ENCODE peak calls at places on chromosome 6, in eight cellular contexts. K is heart left ventricle, U is ovary, Q is H9, G is heart right ventricle, L is tibial artery, R is A549, B is K562. H is an unnamed sample.

GRCh38 chr6:75693534-75693933 is 55.5 kb upstream of the MYO6 start:
- DNase-seq in Q (no peak), G (no peak), U (no peak), B (no peak), K (no peak), R (no peak), L (no peak), H (no peak)

GRCh38 chr6:797479-798077 is 104.6 kb upstream of the EXOC2 start:
- DNase-seq in U (no peak), Q (no peak), R (peak; percentile 7), L (no peak), B (peak; percentile 33), G (no peak), K (no peak), H (no peak)

GRCh38 chr6:20333870-20334269 is 67.8 kb upstream of the E2F3 start:
- DNase-seq in B (no peak), K (no peak), L (no peak), U (no peak), G (no peak), Q (no peak), R (no peak), H (no peak)

GRCh38 chr6:153084393-153084792 is 46.7 kb downstream of the RGS17 start:
- DNase-seq in K (no peak), G (no peak), L (no peak), B (no peak), U (no peak), R (no peak), Q (no peak), H (no peak)

GRCh38 chr6:2667617-2668016 is 83.1 kb downstream of the MYLK4 start:
- DNase-seq in U (no peak), L (no peak), G (no peak), R (no peak), B (no peak), Q (no peak), K (no peak), H (no peak)

GRCh38 chr6:155959898-155960297 is 504.3 kb upstream of the NOX3 start:
- DNase-seq in Q (no peak), B (no peak), R (no peak), K (no peak), U (no peak), L (no peak), G (no peak), H (no peak)

GRCh38 chr6:121557146-121557545 is 121.7 kb downstream of the GJA1 start:
- DNase-seq in U (no peak), G (no peak), Q (no peak), K (no peak), R (no peak), L (no peak), B (no peak), H (no peak)

GRCh38 chr6:38080349-38080748 is 260.8 kb downstream of the ZFAND3 start:
- DNase-seq in K (no peak), B (no peak), L (no peak), Q (no peak), G (no peak), R (no peak), U (no peak), H (no peak)

GRCh38 chr6:11393713-11394627 is 143.6 kb upstream of the TMEM170B start:
- DNase-seq in R (no peak), K (no peak), G (no peak), Q (no peak), U (no peak), B (no peak), L (no peak), H (no peak)

GRCh38 chr6:42173101-42173500 is at the start of gene GUCA1A:
- DNase-seq in B (no peak), G (no peak), L (no peak), Q (no peak), U (no peak), R (no peak), K (no peak), H (no peak)

GRCh38 chr6:101083533-101084172 is 202.5 kb upstream of the ASCC3 start:
- DNase-seq in Q (no peak), G (no peak), U (no peak), R (peak; percentile 21), K (no peak), B (no peak), L (no peak), H (no peak)

GRCh38 chr6:32967151-32968091 is 973 bp upstream of the BRD2 start:
- DNase-seq in K (no peak), Q (peak; percentile 65), U (no peak), L (no peak), B (peak; percentile 66), G (no peak), R (no peak), H (no peak)

GRCh38 chr6:69421986-69422385 is 374.8 kb downstream of the LMBRD1 start:
- DNase-seq in B (no peak), K (no peak), R (no peak), U (no peak), G (no peak), Q (no peak), L (no peak), H (no peak)

GRCh38 chr6:84773431-84774173 is 9.2 kb upstream of the TBX18 start:
- DNase-seq in U (peak; percentile 10), K (peak; percentile 73), Q (peak; percentile 63), B (peak; percentile 35), R (peak; percentile 21), L (peak; percentile 29), G (peak; percentile 23), H (no peak)

GRCh38 chr6:69835414-69836179 is 30.8 kb upstream of the COL19A1 start:
- DNase-seq in G (no peak), K (no peak), B (peak; percentile 36), Q (no peak), R (peak; percentile 3), L (no peak), U (no peak), H (no peak)

GRCh38 chr6:150208606-150209352 is 65.9 kb downstream of the PPP1R14C start:
- DNase-seq in Q (no peak), L (no peak), B (no peak), U (no peak), R (no peak), K (no peak), G (no peak), H (no peak)

DNA sequence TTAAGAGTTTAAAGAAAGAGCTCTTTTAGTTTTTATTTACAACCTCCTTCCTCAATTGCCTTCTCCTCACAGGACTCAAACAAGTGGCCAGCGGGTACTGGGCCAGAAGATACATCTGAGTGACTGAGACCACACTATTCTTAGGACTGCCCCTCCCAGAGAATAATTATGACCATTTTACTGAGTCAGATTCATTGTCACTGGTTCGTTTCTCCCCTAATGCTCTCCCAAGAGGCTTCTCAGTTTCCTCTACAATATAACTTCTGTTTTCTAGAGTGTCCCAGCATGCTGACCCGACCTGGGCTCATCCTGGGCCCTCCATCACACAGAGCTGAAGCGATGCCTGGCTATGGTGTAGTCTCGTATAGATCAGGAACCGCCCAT is 279.9 kb downstream of the CD83 start:
- DNase-seq in G (no peak), U (no peak), B (no peak), L (no peak), R (no peak), K (no peak), Q (no peak), H (no peak)
- TF ChIP-seq CTCF in G (no peak), U (no peak), B (no peak), L (no peak), R (no peak), K (no peak), Q (no peak), H (no peak)

GRCh38 chr6:43803783-43804549 is 34.0 kb downstream of the VEGFA start:
- DNase-seq in L (no peak), G (no peak), U (no peak), K (no peak), Q (no peak), B (no peak), R (no peak), H (no peak)

GRCh38 chr6:43799671-43800623 is 29.9 kb downstream of the VEGFA start:
- DNase-seq in L (no peak), B (no peak), R (no peak), G (no peak), Q (no peak), K (no peak), U (no peak), H (no peak)

GRCh38 chr6:43803055-43803782 is 33.2 kb downstream of the VEGFA start:
- DNase-seq in K (no peak), U (no peak), B (peak; percentile 33), R (no peak), L (no peak), G (peak; percentile 51), Q (no peak), H (no peak)

GRCh38 chr6:43800746-43801488 is 30.9 kb downstream of the VEGFA start:
- DNase-seq in Q (no peak), L (no peak), B (no peak), R (no peak), K (no peak), G (no peak), U (no peak), H (no peak)

DNA sequence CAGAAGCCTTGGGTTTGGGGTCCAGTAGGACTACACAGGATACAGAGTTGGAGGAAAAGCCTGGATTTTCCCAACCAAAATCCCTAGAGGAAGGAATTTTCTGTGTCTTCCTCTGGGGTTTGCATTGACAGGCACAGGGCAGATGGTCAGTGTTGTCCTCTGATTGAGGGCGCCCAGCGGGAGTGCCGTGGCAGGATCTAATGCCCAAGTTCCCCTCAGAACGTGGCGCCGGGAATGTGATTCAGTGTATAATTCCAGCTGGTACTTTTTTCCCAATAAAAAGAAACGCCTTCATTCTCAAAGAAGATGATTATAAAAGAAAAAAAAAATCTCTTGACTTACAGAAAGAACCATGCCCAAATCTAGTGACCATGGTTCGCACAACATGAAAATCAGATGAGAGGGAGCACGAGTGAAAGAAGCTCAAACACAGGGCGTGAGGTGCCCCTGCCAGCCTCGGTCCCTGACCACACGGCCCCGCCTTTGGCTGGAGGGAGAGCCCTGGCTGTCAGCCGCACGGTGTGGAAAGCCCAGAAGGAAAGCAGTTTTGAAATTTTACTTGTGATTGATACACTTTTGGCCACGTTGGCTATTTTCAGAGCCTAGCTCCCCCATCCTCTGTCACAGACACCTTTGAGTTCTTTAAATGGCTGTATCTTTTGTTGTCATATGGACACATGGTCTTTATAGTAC is 31.6 kb downstream of the VEGFA start:
- DNase-seq in B (no peak), L (no peak), U (no peak), R (no peak), K (no peak), Q (no peak), G (no peak), H (no peak)
- H3K4me1 ChIP-seq in B (peaks cover 46% of the 10 kb centered on the region), L (no peaks in the 10 kb centered on the region), U (no peaks in the 10 kb centered on the region), R (peaks cover 67% of the 10 kb centered on the region), K (peaks cover 5% of the 10 kb centered on the region), Q (no peaks in the 10 kb centered on the region), G (peaks cover 9% of the 10 kb centered on the region), H (peaks cover 60% of the 10 kb centered on the region)

DNA sequence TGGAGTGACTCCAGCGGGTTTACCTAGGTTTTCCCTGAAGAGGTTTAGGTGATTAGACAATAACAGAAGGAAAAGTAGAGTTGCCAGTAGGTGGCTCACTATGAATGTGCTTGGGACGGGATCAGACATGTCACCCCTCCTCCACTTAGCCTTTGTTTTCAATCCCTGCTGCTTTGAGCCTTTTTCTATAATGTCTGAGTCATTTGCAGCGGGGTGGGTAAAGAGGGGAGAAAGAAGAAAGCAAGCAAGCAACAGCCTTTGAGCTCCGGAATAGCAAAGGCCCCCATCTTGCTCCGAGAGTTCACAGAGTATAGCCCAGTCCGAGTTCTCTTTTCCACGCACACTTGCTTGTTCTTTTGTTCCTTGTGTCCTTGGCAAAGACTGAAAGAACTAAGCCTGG is 129.1 kb downstream of the PACRG start:
- DNase-seq in L (no peak), Q (peak; percentile 77), R (peak; percentile 5), B (no peak), G (no peak), U (peak; percentile 16), K (no peak), H (peak; percentile 36)
- TF ChIP-seq CTCF in L (no peak), Q (peak; percentile 75), R (peak; percentile 37), B (no peak), G (peak; percentile 71), U (no peak), K (peak; percentile 57), H (peak; percentile 37)

GRCh38 chr6:157244175-157244574 is 79.1 kb downstream of the TMEM242 start:
- DNase-seq in B (no peak), U (no peak), K (no peak), R (no peak), G (no peak), Q (no peak), L (no peak), H (no peak)
- H3K4me1 ChIP-seq in B (peaks cover 24% of the 10 kb centered on the region), U (peaks cover 2% of the 10 kb centered on the region), K (peaks cover 17% of the 10 kb centered on the region), R (no peaks in the 10 kb centered on the region), G (peaks cover 6% of the 10 kb centered on the region), Q (no peaks in the 10 kb centered on the region), L (peaks cover 80% of the 10 kb centered on the region), H (no peaks in the 10 kb centered on the region)